ENCODE peak calls at places on chromosomes 3 and 15, in six cellular contexts. A, Q, I, K, N and H are unnamed samples.

GRCh38 chr15:39213385-39213840 is 367.5 kb upstream of the THBS1 start:
- DNase-seq in A (peak), Q (peak), I (peak), K (peak), N (peak), H (peak)

GRCh38 chr3:186418601-186419238 is 56.7 kb upstream of the DGKG start:
- DNase-seq in A (peak), I (no peak), K (no peak), Q (peak), N (no peak), H (no peak)

GRCh38 chr15:63583027-63583426 is 14.2 kb upstream of the FBXL22 start:
- DNase-seq in Q (no peak), I (peak), N (no peak), K (no peak), A (peak), H (no peak)

GRCh38 chr15:57245130-57245529 is 131.2 kb upstream of the CGNL1 start:
- DNase-seq in K (no peak), N (no peak), A (peak), Q (no peak), I (peak), H (no peak)

GRCh38 chr15:74317820-74318375 is 49.5 kb downstream of the CYP11A1 start:
- DNase-seq in Q (no peak), A (peak), I (peak), K (no peak), N (no peak), H (peak)

GRCh38 chr3:99938270-99938955 is 120.8 kb downstream of the CMSS1 start:
- DNase-seq in N (no peak), Q (no peak), K (no peak), A (no peak), I (peak), H (no peak)

GRCh38 chr3:170301404-170301803 is 56.1 kb upstream of the SKIL start:
- DNase-seq in I (peak), N (no peak), A (no peak), K (no peak), Q (no peak), H (no peak)

GRCh38 chr15:39629906-39630305 is 49.0 kb downstream of the THBS1 start:
- DNase-seq in K (no peak), N (no peak), A (no peak), I (no peak), Q (no peak), H (no peak)

GRCh38 chr3:150376001-150376848 is 31.9 kb upstream of the TSC22D2 start:
- DNase-seq in I (peak), N (no peak), K (no peak), Q (no peak), A (peak), H (no peak)

GRCh38 chr3:61505197-61505596 is 56.2 kb upstream of the PTPRG start:
- DNase-seq in K (no peak), N (no peak), A (no peak), Q (peak), I (no peak), H (no peak)

GRCh38 chr3:170419301-170420087 is 826 bp downstream of the CLDN11 start:
- DNase-seq in Q (peak), K (no peak), A (peak), N (no peak), I (peak), H (peak)

GRCh38 chr3:47527952-47528718 is 14.6 kb upstream of the ELP6 start:
- DNase-seq in Q (no peak), K (no peak), A (no peak), N (no peak), I (no peak), H (no peak)

GRCh38 chr15:63028442-63029110 is 14.0 kb upstream of the TPM1 start:
- DNase-seq in A (no peak), N (no peak), Q (no peak), I (no peak), K (no peak), H (no peak)

GRCh38 chr3:173743111-173743510 is 345.6 kb downstream of the NLGN1 start:
- DNase-seq in Q (no peak), N (no peak), K (no peak), I (peak), A (no peak), H (no peak)

GRCh38 chr3:31165399-31165860 is 271.0 kb upstream of the GADL1 start:
- DNase-seq in I (peak), N (no peak), Q (no peak), A (peak), K (no peak), H (no peak)

GRCh38 chr15:38920966-38921365 is 356.4 kb upstream of the RASGRP1 start:
- DNase-seq in A (no peak), K (no peak), I (no peak), N (no peak), Q (no peak), H (peak)

GRCh38 chr15:94403246-94403824 is 172.0 kb downstream of the MCTP2 start:
- DNase-seq in K (no peak), I (no peak), A (peak), Q (no peak), N (no peak), H (no peak)

GRCh38 chr3:43144811-43145490 is 39.1 kb upstream of the POMGNT2 start:
- DNase-seq in K (no peak), N (no peak), I (peak), A (no peak), Q (no peak), H (no peak)

GRCh38 chr3:52983336-52983807 is 62.5 kb downstream of the SFMBT1 start:
- DNase-seq in A (no peak), N (no peak), K (no peak), Q (no peak), I (no peak), H (peak)

GRCh38 chr15:100002787-100003536 is 269.7 kb upstream of the LYSMD4 start:
- DNase-seq in I (no peak), N (no peak), K (no peak), A (no peak), Q (no peak), H (no peak)

GRCh38 chr15:77507911-77508310 is 87.2 kb downstream of the HMG20A start:
- DNase-seq in I (peak), Q (no peak), A (no peak), K (no peak), N (no peak), H (no peak)

GRCh38 chr3:71229905-71230657 is 353.4 kb downstream of the FOXP1 start:
- DNase-seq in N (no peak), I (no peak), K (no peak), A (no peak), Q (no peak), H (no peak)

GRCh38 chr3:24521306-24522154 is 26.9 kb upstream of the THRB start:
- DNase-seq in N (no peak), K (peak), I (no peak), A (peak), Q (peak), H (peak)

GRCh38 chr15:63968122-63968524 is 78.2 kb downstream of the DAPK2 start:
- DNase-seq in I (no peak), A (no peak), K (no peak), N (no peak), Q (peak), H (no peak)

GRCh38 chr15:64701051-64701450 is 74.3 kb downstream of the RBPMS2 start:
- DNase-seq in N (no peak), A (no peak), K (no peak), I (no peak), Q (no peak), H (no peak)

GRCh38 chr3:126285369-126285768 is 71.8 kb downstream of the KLF15 start:
- DNase-seq in A (no peak), I (no peak), Q (no peak), K (no peak), N (no peak), H (no peak)

GRCh38 chr15:40047413-40048154 is 8.6 kb upstream of the SRP14 start:
- DNase-seq in Q (no peak), A (peak), N (no peak), K (no peak), I (peak), H (peak)

GRCh38 chr3:9194509-9195184 is 54.8 kb downstream of the SRGAP3 start:
- DNase-seq in I (no peak), Q (no peak), N (no peak), A (no peak), K (no peak), H (no peak)

GRCh38 chr3:112017081-112017480 is 17.5 kb upstream of the TMPRSS7 start:
- DNase-seq in N (no peak), I (no peak), A (peak), K (no peak), Q (no peak), H (no peak)

GRCh38 chr3:36312351-36312750 is 68.0 kb upstream of the STAC start:
- DNase-seq in K (no peak), N (no peak), Q (no peak), I (no peak), A (no peak), H (no peak)

GRCh38 chr3:194738254-194739093 is 52.8 kb downstream of the FAM43A start:
- DNase-seq in I (peak), Q (no peak), K (no peak), A (peak), N (no peak), H (no peak)

GRCh38 chr3:47421741-47422649 is 41.2 kb downstream of the PTPN23 start:
- DNase-seq in N (no peak), A (peak), K (no peak), Q (no peak), I (no peak), H (peak)

GRCh38 chr3:100781311-100781710 is 72.0 kb downstream of the TFG start:
- DNase-seq in I (peak), N (no peak), Q (no peak), A (no peak), K (no peak), H (no peak)

DNA sequence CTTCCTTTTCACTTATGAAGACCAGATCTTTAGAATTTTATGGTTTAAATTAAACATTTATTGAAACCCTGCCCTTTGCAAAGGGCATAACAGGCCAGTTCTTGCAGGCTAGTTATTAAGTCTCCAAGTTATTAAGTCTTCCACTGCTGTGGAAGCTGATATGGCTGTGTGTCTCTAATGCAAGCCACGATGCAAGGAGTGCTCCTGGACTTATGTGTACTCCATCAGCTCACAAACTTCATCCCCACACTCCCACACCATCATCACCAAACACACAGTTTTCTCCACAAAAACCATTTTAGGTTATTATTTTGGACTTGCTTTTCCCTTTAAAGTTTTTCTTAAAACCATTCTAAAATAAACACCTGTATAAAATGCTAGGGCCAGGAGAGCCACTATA is 62.4 kb downstream of the ZIC4 start:
- DNase-seq in I (no peak), A (no peak), N (no peak), Q (no peak), K (no peak), H (no peak)
- H2AFZ ChIP-seq in I (no peak), A (no peak), N (no peak), Q (no peak), K (no peak), H (no peak)

GRCh38 chr3:184568918-184569829 is 7.6 kb downstream of the EPHB3 start:
- DNase-seq in I (peak), N (no peak), A (peak), Q (no peak), K (no peak), H (peak)
- H2BK120ac ChIP-seq in I (peak), N (no peak), A (peak), Q (no peak), K (peak), H (peak)

GRCh38 chr3:32322311-32322710 is 69.3 kb upstream of the CMTM7 start:
- DNase-seq in Q (no peak), N (no peak), A (no peak), K (no peak), I (no peak), H (no peak)

GRCh38 chr3:32323605-32324004 is 68.0 kb upstream of the CMTM7 start:
- DNase-seq in I (no peak), K (no peak), A (no peak), N (no peak), Q (no peak), H (no peak)

GRCh38 chr3:32319607-32320006 is 72.0 kb upstream of the CMTM7 start:
- DNase-seq in I (no peak), Q (no peak), A (no peak), K (no peak), N (no peak), H (no peak)

GRCh38 chr3:32320080-32320479 is 71.6 kb upstream of the CMTM7 start:
- DNase-seq in Q (no peak), I (no peak), K (no peak), A (no peak), N (no peak), H (no peak)

DNA sequence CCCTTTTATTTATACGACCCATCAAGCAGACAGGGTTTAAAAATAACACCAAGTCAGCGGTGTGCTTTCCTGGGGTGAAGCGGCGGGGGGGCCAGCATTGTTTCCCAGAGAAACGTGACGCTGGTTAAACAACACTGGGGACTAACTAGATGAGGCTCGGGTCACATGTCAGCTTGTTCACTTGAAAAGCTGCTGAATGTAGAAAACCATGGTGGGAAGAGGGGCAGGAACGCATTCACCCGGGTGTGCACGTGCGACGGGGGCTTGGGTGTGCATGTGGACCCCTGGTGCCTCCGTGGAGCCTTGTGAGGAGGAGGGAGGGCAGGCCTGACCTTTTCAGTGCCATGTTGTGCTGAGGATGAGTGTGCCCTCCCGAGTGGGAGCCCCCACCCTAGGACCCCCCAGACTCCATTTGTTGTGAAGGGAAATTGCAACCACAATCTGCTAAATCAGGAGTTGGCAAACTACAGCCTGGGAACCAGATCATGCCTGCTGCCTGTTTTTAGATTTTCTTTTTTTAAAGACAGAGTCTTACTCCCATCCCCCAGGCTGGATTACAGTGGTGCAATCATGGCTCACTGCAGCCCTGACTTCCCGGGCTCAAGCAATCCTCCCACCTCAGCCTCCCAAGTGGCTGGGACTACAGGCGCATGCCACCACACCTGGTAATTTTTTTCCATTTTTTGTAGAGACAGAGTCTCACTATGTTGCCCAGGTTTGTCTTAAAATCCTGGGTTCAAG is 70.4 kb upstream of the CMTM7 start:
- DNase-seq in N (no peak), K (peak), A (no peak), Q (peak), I (no peak), H (no peak)
- H2BK5ac ChIP-seq in N (peak), K (no peak), A (no peak), Q (no peak), I (no peak), H (no peak)

GRCh38 chr15:44728576-44729393 is 7.5 kb upstream of the TRIM69 start:
- DNase-seq in N (peak), A (peak), Q (peak), I (peak), K (peak), H (peak)
- H2AFZ ChIP-seq in N (peak), A (peak), Q (peak), I (peak), K (peak), H (peak)

GRCh38 chr15:26635105-26635504 is 137.8 kb downstream of the GABRB3 start:
- DNase-seq in N (no peak), A (no peak), I (no peak), K (no peak), Q (no peak), H (no peak)
- H2BK120ac ChIP-seq in N (no peak), A (no peak), I (no peak), K (no peak), Q (no peak), H (no peak)

GRCh38 chr3:66525771-66526170 is 24.9 kb upstream of the LRIG1 start:
- DNase-seq in K (no peak), A (no peak), N (no peak), I (no peak), Q (no peak), H (no peak)
- H2BK5ac ChIP-seq in K (no peak), A (no peak), N (no peak), I (no peak), Q (no peak), H (no peak)